ENCODE peak calls at places on chromosomes 3 and 15, in ten cellular contexts. E is esophagus muscularis mucosa; N is spleen; O is fibroblast of the aortic adventitia; S is heart left ventricle; G is epithelial cell of proximal tubule; I is COR-L47; Y is activated CD4-positive, alpha-beta T cell treated with anti-CD3 and anti-CD28 coated beads, Interleukin-2, amount 50 U/mL, for 48 hours; D is NCI-H1092; V is CD8-positive, alpha-beta T cell. P is an unnamed sample.

GRCh38 chr3:116340680-116341216 is 104.5 kb downstream of the LSAMP start:
- DNase-seq in I (no peak), D (no peak), G (no peak), E (no peak), S (no peak), O (peak; percentile 19), Y (no peak), V (no peak), N (no peak), P (no peak)

GRCh38 chr3:41893977-41894376 is 67.9 kb downstream of the ULK4 start:
- DNase-seq in I (peak; percentile 6), V (no peak), O (peak; percentile 83), S (no peak), Y (no peak), N (no peak), D (no peak), G (no peak), E (no peak), P (no peak)

GRCh38 chr15:101293122-101293521 is 1.9 kb downstream of the SNRPA1 start:
- DNase-seq in G (no peak), V (no peak), D (no peak), E (no peak), Y (no peak), I (no peak), O (no peak), N (no peak), S (no peak), P (no peak)

GRCh38 chr15:88744548-88745020 is 58.7 kb upstream of the ACAN start:
- DNase-seq in S (no peak), N (no peak), V (no peak), E (peak; percentile 74), G (no peak), Y (no peak), D (no peak), I (no peak), O (no peak), P (no peak)

GRCh38 chr15:42092666-42093445 is 1.5 kb downstream of the PLA2G4D start:
- DNase-seq in S (no peak), V (no peak), O (peak; percentile 38), D (no peak), E (peak; percentile 81), N (no peak), Y (no peak), I (no peak), G (no peak), P (no peak)

GRCh38 chr3:107235923-107236315 is 141.3 kb upstream of the CCDC54 start:
- DNase-seq in I (peak; percentile 83), N (no peak), Y (peak; percentile 12), V (peak; percentile 6), G (peak; percentile 38), S (peak; percentile 52), O (peak; percentile 93), D (peak; percentile 21), E (no peak), P (peak; percentile 57)

GRCh38 chr15:65088643-65089021 is 12.1 kb downstream of the KBTBD13 start:
- DNase-seq in G (no peak), E (no peak), Y (no peak), V (no peak), N (no peak), D (no peak), I (no peak), S (no peak), O (no peak), P (no peak)

GRCh38 chr3:32202496-32202895 is 36.0 kb upstream of the CMTM8 start:
- DNase-seq in I (no peak), O (no peak), D (no peak), S (no peak), V (no peak), Y (no peak), G (no peak), E (no peak), N (no peak), P (no peak)

GRCh38 chr15:74614744-74615312 is 808 bp upstream of the CLK3 start:
- DNase-seq in D (no peak), I (peak; percentile 72), S (peak; percentile 88), N (peak; percentile 97), G (no peak), O (peak; percentile 63), Y (peak; percentile 85), E (no peak), V (peak; percentile 83), P (peak; percentile 64)

GRCh38 chr15:68387288-68388143 is 44.4 kb downstream of the ITGA11 start:
- DNase-seq in Y (no peak), E (peak; percentile 64), S (peak; percentile 11), D (no peak), O (no peak), V (no peak), N (peak; percentile 39), I (no peak), G (no peak), P (no peak)

GRCh38 chr3:33278106-33278672 is 947 bp downstream of the FBXL2 start:
- DNase-seq in Y (no peak), G (no peak), O (peak; percentile 16), N (no peak), V (no peak), I (no peak), D (peak; percentile 6), E (no peak), S (no peak), P (no peak)

GRCh38 chr15:48406240-48406891 is 75.1 kb downstream of the DUT start:
- DNase-seq in D (no peak), N (no peak), Y (no peak), E (no peak), V (no peak), I (no peak), G (no peak), S (no peak), O (no peak), P (no peak)

GRCh38 chr3:106428565-106428994 is 559.8 kb upstream of the CBLB start:
- DNase-seq in N (no peak), O (peak; percentile 99), V (no peak), D (no peak), E (no peak), Y (peak; percentile 43), I (no peak), G (peak; percentile 100), S (no peak), P (peak; percentile 93)

GRCh38 chr3:15983232-15983631 is 185.5 kb upstream of the ANKRD28 start:
- DNase-seq in V (no peak), N (no peak), E (peak; percentile 75), O (peak; percentile 88), D (no peak), G (peak; percentile 59), I (no peak), S (no peak), Y (no peak), P (peak; percentile 76)

GRCh38 chr3:189040934-189041333 is 130.8 kb upstream of the TPRG1 start:
- DNase-seq in S (no peak), I (no peak), D (no peak), G (no peak), E (no peak), Y (no peak), O (no peak), V (no peak), N (no peak), P (no peak)

GRCh38 chr15:90644946-90645725 is 72.0 kb upstream of the BLM start:
- DNase-seq in G (no peak), I (no peak), E (no peak), D (no peak), Y (no peak), V (no peak), O (no peak), S (no peak), N (no peak), P (no peak)

GRCh38 chr3:127949446-127949845 is 34.4 kb downstream of the KBTBD12 start:
- DNase-seq in O (no peak), D (no peak), N (no peak), S (no peak), Y (no peak), G (no peak), V (no peak), I (no peak), E (no peak), P (no peak)

GRCh38 chr3:182384182-182384581 is 409.1 kb upstream of the ATP11B start:
- DNase-seq in V (no peak), D (no peak), I (no peak), N (no peak), G (no peak), E (no peak), S (no peak), Y (no peak), O (no peak), P (no peak)

GRCh38 chr3:48188266-48189201 is at the start of gene CDC25A:
- DNase-seq in I (peak; percentile 92), Y (peak; percentile 93), E (peak; percentile 99), N (peak; percentile 97), S (peak; percentile 96), D (peak; percentile 96), O (peak; percentile 98), V (peak; percentile 86), G (peak; percentile 89), P (peak; percentile 99)

GRCh38 chr3:50517721-50518206 is 14.3 kb upstream of the CACNA2D2 start:
- DNase-seq in Y (no peak), D (no peak), E (no peak), N (no peak), G (no peak), I (no peak), V (no peak), O (no peak), S (no peak), P (no peak)

GRCh38 chr3:187922704-187923393 is 177.6 kb upstream of the BCL6 start:
- DNase-seq in N (no peak), Y (peak; percentile 27), O (no peak), D (no peak), V (no peak), S (no peak), G (no peak), E (no peak), I (no peak), P (peak; percentile 58)

GRCh38 chr15:61206767-61207166 is 22.3 kb downstream of the RORA start:
- DNase-seq in E (no peak), N (no peak), G (no peak), I (no peak), S (no peak), D (no peak), Y (no peak), O (no peak), V (no peak), P (no peak)

GRCh38 chr3:32818431-32819085 is 761 bp downstream of the TRIM71 start:
- DNase-seq in G (no peak), S (no peak), E (no peak), D (no peak), Y (peak; percentile 5), I (no peak), N (no peak), V (no peak), O (no peak), P (no peak)

GRCh38 chr15:66838671-66839239 is 136.7 kb downstream of the SMAD6 start:
- DNase-seq in S (no peak), D (no peak), V (no peak), I (no peak), O (peak; percentile 75), E (no peak), G (no peak), N (no peak), Y (no peak), P (no peak)

GRCh38 chr3:123634149-123635051 is 49.5 kb upstream of the HACD2 start:
- DNase-seq in E (no peak), V (no peak), O (no peak), S (no peak), G (no peak), N (no peak), I (peak; percentile 79), Y (no peak), D (peak; percentile 42), P (no peak)

GRCh38 chr15:38427380-38427779 is 26.5 kb upstream of the FAM98B start:
- DNase-seq in E (no peak), D (no peak), N (no peak), G (no peak), S (no peak), I (no peak), O (no peak), Y (no peak), V (no peak), P (no peak)

GRCh38 chr3:113676252-113676651 is 20.2 kb downstream of the USF3 start:
- DNase-seq in E (no peak), S (no peak), Y (no peak), D (no peak), O (no peak), V (no peak), I (no peak), G (no peak), N (no peak), P (no peak)

GRCh38 chr15:77753939-77754338 is 121.2 kb upstream of the LINGO1 start:
- DNase-seq in Y (no peak), N (no peak), D (no peak), O (no peak), V (no peak), I (no peak), S (no peak), G (no peak), E (no peak), P (no peak)